ENCODE peak calls at places on chromosome 14, in seven cellular contexts. Z is activated CD4-positive, alpha-beta T cell treated with anti-CD3 and anti-CD28 coated beads, Interleukin-2, amount 50 U/mL, for 1 hour; I is NB4; R is NCI-H1694 treated with DMSO at 0.1 percent for 48 hours; G is HuH-7.5; P is stimulated activated CD4-positive, alpha-beta T cell treated with anti-CD3 and anti-CD28 coated beads, Interleukin-2, amount 100 ng/mL, for 48 hours; A is heart left ventricle. W is an unnamed sample.

GRCh38 chr14:74512431-74512830 is 18.9 kb downstream of the ISCA2 start:
- DNase-seq in Z (no peak), G (no peak), A (peak), R (no peak), I (no peak), P (no peak), W (no peak)

GRCh38 chr14:88452231-88452630 is 66.8 kb downstream of the SPATA7 start:
- DNase-seq in P (no peak), A (no peak), R (no peak), Z (no peak), I (no peak), G (no peak), W (no peak)

GRCh38 chr14:56189306-56189705 is 71.1 kb downstream of the PELI2 start:
- DNase-seq in P (no peak), I (no peak), R (no peak), A (no peak), G (no peak), Z (no peak), W (no peak)

GRCh38 chr14:75306917-75307699 is 28.5 kb downstream of the FOS start:
- DNase-seq in R (peak), G (no peak), A (no peak), I (peak), P (no peak), Z (no peak), W (peak)

GRCh38 chr14:99603471-99603933 is 505 bp downstream of the CCDC85C start:
- DNase-seq in Z (peak), G (no peak), P (peak), A (no peak), R (no peak), I (peak), W (no peak)

GRCh38 chr14:69937367-69937777 is 58.2 kb downstream of the SMOC1 start:
- DNase-seq in G (peak), I (no peak), P (no peak), R (no peak), Z (no peak), A (no peak), W (no peak)

GRCh38 chr14:52455291-52456088 is 96.8 kb downstream of the TXNDC16 start:
- DNase-seq in R (no peak), Z (no peak), P (no peak), G (no peak), A (no peak), I (no peak), W (no peak)

GRCh38 chr14:91229005-91229382 is 15.5 kb downstream of the GPR68 start:
- DNase-seq in A (no peak), Z (no peak), G (no peak), I (no peak), R (no peak), P (no peak), W (no peak)

GRCh38 chr14:75648066-75648838 is 12.4 kb downstream of the ERG28 start:
- DNase-seq in P (no peak), R (no peak), Z (no peak), I (no peak), G (peak), A (peak), W (peak)

GRCh38 chr14:72634910-72635647 is 258.8 kb downstream of the DPF3 start:
- DNase-seq in I (no peak), P (no peak), Z (no peak), G (no peak), A (no peak), R (no peak), W (no peak)

GRCh38 chr14:68975667-68976066 is 3.4 kb downstream of the ACTN1 start:
- DNase-seq in G (no peak), A (peak), I (no peak), Z (no peak), R (no peak), P (no peak), W (no peak)

GRCh38 chr14:103547455-103547940 is 15.0 kb downstream of the BAG5 start:
- DNase-seq in G (no peak), R (no peak), I (no peak), A (no peak), Z (no peak), P (no peak), W (no peak)

GRCh38 chr14:68562911-68563255 is 230.0 kb downstream of the ZFP36L1 start:
- DNase-seq in A (no peak), Z (no peak), G (no peak), I (no peak), P (no peak), R (no peak), W (no peak)

GRCh38 chr14:85528080-85528881 is 1.7 kb upstream of the FLRT2 start:
- DNase-seq in I (no peak), G (peak), Z (no peak), P (no peak), R (peak), A (peak), W (peak)

GRCh38 chr14:29749327-29749726 is 178.3 kb downstream of the PRKD1 start:
- DNase-seq in G (no peak), Z (no peak), R (no peak), I (peak), A (no peak), P (no peak), W (no peak)

GRCh38 chr14:90658541-90658967 is 157.7 kb downstream of the TTC7B start:
- DNase-seq in I (peak), Z (no peak), A (no peak), G (no peak), P (no peak), R (no peak), W (no peak)

GRCh38 chr14:70648374-70648773 is 6.7 kb downstream of the TTC9 start:
- DNase-seq in G (no peak), R (no peak), P (no peak), Z (no peak), A (peak), I (no peak), W (no peak)

GRCh38 chr14:51912112-51912786 is 51.8 kb downstream of the GNG2 start:
- DNase-seq in A (no peak), Z (no peak), G (no peak), I (no peak), R (no peak), P (no peak), W (no peak)

GRCh38 chr14:88321692-88322504 is 1.2 kb downstream of the KCNK10 start:
- DNase-seq in P (no peak), G (no peak), A (no peak), R (no peak), I (no peak), Z (no peak), W (no peak)

GRCh38 chr14:104293231-104293841 is 154.9 kb downstream of the KIF26A start:
- DNase-seq in R (no peak), G (no peak), Z (no peak), P (no peak), I (no peak), A (peak), W (no peak)

GRCh38 chr14:96599076-96599475 is 96.9 kb downstream of the PAPOLA start:
- DNase-seq in Z (no peak), I (no peak), A (no peak), P (no peak), R (no peak), G (no peak), W (no peak)

GRCh38 chr14:95835331-95835730 is 41.3 kb upstream of the TUNAR start:
- DNase-seq in G (no peak), P (peak), R (no peak), I (peak), A (no peak), Z (no peak), W (no peak)

GRCh38 chr14:58812050-58812690 is 174.4 kb downstream of the DACT1 start:
- DNase-seq in A (no peak), R (peak), P (no peak), Z (no peak), I (no peak), G (no peak), W (no peak)

W was measured in Ammon's horn.